ENCODE peak calls at places on chromosomes 3 and 15, in nine cellular contexts. N is OCI-LY7; Y is dorsolateral prefrontal cortex; I is fibroblast of pulmonary artery; T is activated CD4-positive, alpha-beta memory T cell treated with anti-CD3 and anti-CD28 coated beads, Interleukin-2, amount 10 ng/mL, durations not matched to agents 7 days and 5 days; D is midbrain; E is stimulated activated CD4-positive, alpha-beta T cell treated with anti-CD3 and anti-CD28 coated beads, Interleukin-12 subunit alpha, Interleukin-12 subunit beta, amount 100 ng/mL, for 24 hours; U is iPS DF 19.7; M is effector memory CD4-positive, alpha-beta T cell. P is an unnamed sample.
A peak's percentile ranks its signal among the peaks of the same experiment; 100 is the strongest.

GRCh38 chr15:40323953-40324937 is 753 bp downstream of the INAFM2 start:
- DNase-seq in E (no peak), D (no peak), Y (peak; percentile 24), T (no peak), N (no peak), I (no peak), U (no peak), M (no peak), P (no peak)

GRCh38 chr15:39555885-39556284 is 25.0 kb upstream of the THBS1 start:
- DNase-seq in N (no peak), E (no peak), D (no peak), T (no peak), Y (no peak), I (peak; percentile 25), U (no peak), M (no peak), P (no peak)

GRCh38 chr3:126155819-126156218 is 24.6 kb downstream of the ALDH1L1 start:
- DNase-seq in N (no peak), T (no peak), Y (no peak), I (no peak), M (no peak), E (no peak), U (no peak), D (no peak), P (no peak)

GRCh38 chr15:90036806-90037509 is 35.8 kb downstream of the ZNF710 start:
- DNase-seq in D (no peak), N (no peak), U (no peak), Y (no peak), I (no peak), M (no peak), T (no peak), E (no peak), P (no peak)

GRCh38 chr15:62875626-62876021 is 166.9 kb upstream of the TPM1 start:
- DNase-seq in T (no peak), N (no peak), Y (no peak), E (no peak), I (no peak), M (no peak), U (no peak), D (no peak), P (no peak)

GRCh38 chr3:20576228-20576627 is 390.2 kb upstream of the SGO1 start:
- DNase-seq in U (no peak), M (no peak), I (no peak), T (no peak), D (no peak), E (no peak), N (no peak), Y (no peak), P (no peak)

GRCh38 chr3:195873281-195873887 is 35.0 kb downstream of the TNK2 start:
- DNase-seq in U (no peak), D (no peak), Y (no peak), M (no peak), I (no peak), T (no peak), E (no peak), N (no peak), P (no peak)

GRCh38 chr15:51863131-51863530 is 33.7 kb downstream of the TMOD3 start:
- DNase-seq in Y (no peak), D (no peak), E (no peak), T (no peak), I (no peak), N (no peak), U (no peak), M (no peak), P (no peak)

GRCh38 chr3:18424862-18425640 is at the start of gene SATB1:
- DNase-seq in N (peak; percentile 62), D (peak; percentile 70), U (no peak), T (peak; percentile 71), M (peak; percentile 47), Y (peak; percentile 81), I (peak; percentile 62), E (peak; percentile 45), P (peak; percentile 65)

GRCh38 chr15:91866971-91867372 is 13.5 kb downstream of the SLCO3A1 start:
- DNase-seq in Y (peak; percentile 69), U (no peak), D (peak; percentile 63), T (no peak), N (no peak), I (peak; percentile 30), E (no peak), M (no peak), P (peak; percentile 33)

GRCh38 chr3:45644063-45644462 is 45.1 kb upstream of the SACM1L start:
- DNase-seq in U (no peak), N (no peak), E (no peak), I (peak; percentile 76), Y (no peak), T (no peak), M (no peak), D (no peak), P (no peak)

GRCh38 chr15:38690737-38691332 is 126.2 kb upstream of the RASGRP1 start:
- DNase-seq in I (peak; percentile 84), E (peak; percentile 55), Y (peak; percentile 66), T (peak; percentile 86), N (peak; percentile 83), D (peak; percentile 80), M (peak; percentile 59), U (no peak), P (peak; percentile 61)

GRCh38 chr3:52346623-52347530 is 30.8 kb downstream of the DNAH1 start:
- DNase-seq in Y (no peak), I (peak; percentile 60), D (no peak), M (no peak), E (no peak), U (no peak), T (no peak), N (no peak), P (no peak)

GRCh38 chr3:63976166-63976861 is 47.0 kb downstream of the PSMD6 start:
- DNase-seq in I (peak; percentile 99), T (no peak), U (no peak), D (no peak), Y (no peak), E (no peak), M (no peak), N (no peak), P (no peak)

GRCh38 chr3:115834068-115834467 is 210.8 kb downstream of the GAP43 start:
- DNase-seq in E (no peak), N (no peak), M (no peak), D (no peak), I (peak; percentile 58), U (no peak), T (no peak), Y (no peak), P (no peak)

GRCh38 chr3:188792788-188793187 is 379.0 kb upstream of the TPRG1 start:
- DNase-seq in D (peak; percentile 52), M (no peak), Y (peak; percentile 40), N (peak; percentile 67), E (no peak), T (no peak), I (peak; percentile 38), U (no peak), P (peak; percentile 28)

GRCh38 chr15:47383801-47384200 is 333.5 kb upstream of the SEMA6D start:
- DNase-seq in U (no peak), Y (no peak), M (no peak), N (no peak), D (no peak), I (no peak), E (no peak), T (no peak), P (no peak)

GRCh38 chr3:114764056-114764492 is 383.0 kb downstream of the ZBTB20 start:
- DNase-seq in D (no peak), Y (no peak), M (no peak), I (peak; percentile 18), U (no peak), N (no peak), T (no peak), E (no peak), P (no peak)

GRCh38 chr3:173902401-173902800 is 504.9 kb downstream of the NLGN1 start:
- DNase-seq in T (no peak), E (no peak), D (no peak), M (no peak), N (no peak), I (no peak), U (no peak), Y (no peak), P (no peak)

GRCh38 chr15:87961851-87962816 is 294.4 kb downstream of the NTRK3 start:
- DNase-seq in U (no peak), N (no peak), E (no peak), T (no peak), Y (no peak), M (no peak), D (no peak), I (no peak), P (no peak)

GRCh38 chr15:72758195-72758594 is 25.4 kb downstream of the ADPGK start:
- DNase-seq in D (no peak), N (no peak), M (no peak), E (no peak), T (no peak), U (no peak), Y (no peak), I (peak; percentile 93), P (no peak)

GRCh38 chr15:60590935-60591490 is 112.1 kb upstream of the ICE2 start:
- DNase-seq in T (peak; percentile 63), E (no peak), I (peak; percentile 36), N (no peak), Y (peak; percentile 45), D (no peak), U (no peak), M (peak; percentile 13), P (peak; percentile 37)

GRCh38 chr3:65305836-65306235 is 618.0 kb upstream of the ADAMTS9 start:
- DNase-seq in N (no peak), D (no peak), E (no peak), I (no peak), Y (no peak), M (no peak), U (no peak), T (no peak), P (no peak)

GRCh38 chr15:75307778-75308390 is 25.2 kb downstream of the GOLGA6D start:
- DNase-seq in I (peak; percentile 24), T (peak; percentile 28), N (peak; percentile 37), Y (no peak), M (no peak), D (no peak), U (peak; percentile 59), E (no peak), P (no peak)

GRCh38 chr3:149277338-149277813 is 55.7 kb upstream of the CP start:
- DNase-seq in T (no peak), Y (no peak), E (no peak), I (peak; percentile 67), D (no peak), N (peak; percentile 70), M (no peak), U (no peak), P (no peak)

GRCh38 chr3:123725652-123726400 is 141.0 kb upstream of the HACD2 start:
- DNase-seq in I (no peak), U (no peak), N (no peak), E (no peak), Y (no peak), M (no peak), D (no peak), T (no peak), P (no peak)

GRCh38 chr15:42194502-42194901 is 13.6 kb downstream of the VPS39 start:
- DNase-seq in U (no peak), M (no peak), E (no peak), I (peak; percentile 72), Y (no peak), N (no peak), T (no peak), D (no peak), P (no peak)

GRCh38 chr3:151086484-151087456 is 1.3 kb downstream of the MED12L start:
- DNase-seq in T (peak; percentile 77), D (peak; percentile 76), E (peak; percentile 41), Y (peak; percentile 66), I (peak; percentile 87), U (no peak), N (peak; percentile 92), M (peak; percentile 19), P (peak; percentile 69)

GRCh38 chr15:68113751-68114150 is 59.6 kb downstream of the PIAS1 start:
- DNase-seq in T (no peak), M (no peak), N (no peak), E (no peak), Y (no peak), I (no peak), D (no peak), U (no peak), P (no peak)

GRCh38 chr3:187247398-187247797 is 44.1 kb downstream of the MASP1 start:
- DNase-seq in D (no peak), T (no peak), M (no peak), N (peak; percentile 1), U (no peak), E (no peak), Y (no peak), I (no peak), P (no peak)

P was measured in anterior cingulate cortex.